ENCODE peak calls at places on chromosome 3, in nine cellular contexts. W is stimulated activated CD4-positive, alpha-beta T cell treated with anti-CD3 and anti-CD28 coated beads, Interleukin-1b, Interleukin-23, amount 100 ng/mL, for 48 hours; S is H54; U is GM12891; M is mucosa of gallbladder; G is anterior cingulate cortex; Q is CD4-positive, alpha-beta memory T cell; L is kidney tubule cell; N is GM03348. X is an unnamed sample.

GRCh38 chr3:107209302-107210060 is 167.8 kb upstream of the CCDC54 start:
- DNase-seq in W (no peak), S (no peak), U (no peak), M (no peak), G (no peak), Q (no peak), L (no peak), N (no peak), X (no peak)

GRCh38 chr3:143416229-143416628 is 296.7 kb downstream of the CHST2 start:
- DNase-seq in W (no peak), S (no peak), U (no peak), M (no peak), G (no peak), Q (no peak), L (no peak), N (no peak), X (no peak)

GRCh38 chr3:71759401-71759800 is 5.7 kb downstream of the GPR27 start:
- DNase-seq in W (no peak), S (no peak), U (no peak), M (no peak), G (no peak), Q (no peak), L (no peak), N (no peak), X (no peak)

GRCh38 chr3:150300376-150300775 is 107.7 kb upstream of the TSC22D2 start:
- DNase-seq in W (no peak), S (no peak), U (no peak), M (no peak), G (no peak), Q (no peak), L (peak), N (no peak), X (no peak)

GRCh38 chr3:157447026-157447694 is 10.5 kb downstream of the PTX3 start:
- DNase-seq in W (no peak), S (no peak), U (no peak), M (no peak), G (no peak), Q (no peak), L (peak), N (peak), X (no peak)

GRCh38 chr3:15443826-15444524 is 16.6 kb downstream of the EAF1 start:
- DNase-seq in W (no peak), S (no peak), U (no peak), M (no peak), G (no peak), Q (no peak), L (peak), N (no peak), X (no peak)

GRCh38 chr3:112115161-112115739 is 17.8 kb downstream of the GCSAM start:
- DNase-seq in W (peak), S (no peak), U (no peak), M (no peak), G (no peak), Q (no peak), L (no peak), N (no peak), X (peak)

GRCh38 chr3:114550155-114550554 is 256.3 kb downstream of the TIGIT start:
- DNase-seq in W (no peak), S (no peak), U (no peak), M (no peak), G (no peak), Q (no peak), L (no peak), N (no peak), X (no peak)

GRCh38 chr3:140910860-140911259 is 30.8 kb upstream of the SLC25A36 start:
- DNase-seq in W (no peak), S (peak), U (no peak), M (no peak), G (no peak), Q (no peak), L (no peak), N (no peak), X (no peak)

GRCh38 chr3:81484532-81484931 is 276.9 kb downstream of the GBE1 start:
- DNase-seq in W (no peak), S (no peak), U (no peak), M (no peak), G (no peak), Q (no peak), L (peak), N (no peak), X (no peak)

GRCh38 chr3:38140326-38141172 is 2.1 kb downstream of the MYD88 start:
- DNase-seq in W (no peak), S (no peak), U (no peak), M (no peak), G (no peak), Q (no peak), L (peak), N (no peak), X (no peak)

GRCh38 chr3:98136631-98137030 is 6.1 kb downstream of the OR5H1 start:
- DNase-seq in W (no peak), S (no peak), U (no peak), M (no peak), G (no peak), Q (no peak), L (no peak), N (no peak), X (no peak)

GRCh38 chr3:55066406-55067128 is 138.7 kb upstream of the LRTM1 start:
- DNase-seq in W (no peak), S (no peak), U (no peak), M (no peak), G (no peak), Q (no peak), L (no peak), N (no peak), X (no peak)

GRCh38 chr3:141945726-141946125 is 69.3 kb downstream of the ATP1B3 start:
- DNase-seq in W (no peak), S (no peak), U (no peak), M (no peak), G (no peak), Q (no peak), L (no peak), N (no peak), X (no peak)

GRCh38 chr3:197613187-197613586 is 57.4 kb upstream of the BDH1 start:
- DNase-seq in W (peak), S (no peak), U (no peak), M (no peak), G (no peak), Q (peak), L (no peak), N (no peak), X (no peak)

GRCh38 chr3:13466781-13467180 is 13.3 kb upstream of the HDAC11 start:
- DNase-seq in W (no peak), S (no peak), U (no peak), M (no peak), G (no peak), Q (no peak), L (no peak), N (no peak), X (no peak)

GRCh38 chr3:124053871-124054270 is 61.9 kb upstream of the ROPN1 start:
- DNase-seq in W (no peak), S (no peak), U (no peak), M (no peak), G (no peak), Q (no peak), L (peak), N (no peak), X (no peak)

GRCh38 chr3:40546811-40547210 is 22.1 kb downstream of the ZNF621 start:
- DNase-seq in W (no peak), S (peak), U (no peak), M (no peak), G (no peak), Q (no peak), L (peak), N (peak), X (no peak)

GRCh38 chr3:181487236-181487978 is 224.3 kb upstream of the SOX2 start:
- DNase-seq in W (no peak), S (no peak), U (no peak), M (no peak), G (no peak), Q (no peak), L (no peak), N (no peak), X (no peak)

GRCh38 chr3:15653326-15653725 is 51.8 kb downstream of the BTD start:
- DNase-seq in W (no peak), S (no peak), U (no peak), M (no peak), G (no peak), Q (no peak), L (no peak), N (no peak), X (no peak)

GRCh38 chr3:25433106-25433505 is 5.0 kb downstream of the RARB start:
- DNase-seq in W (no peak), S (no peak), U (no peak), M (no peak), G (no peak), Q (no peak), L (no peak), N (no peak), X (no peak)

GRCh38 chr3:127676921-127677351 is 4.2 kb downstream of the ABTB1 start:
- DNase-seq in W (no peak), S (no peak), U (no peak), M (no peak), G (no peak), Q (no peak), L (no peak), N (no peak), X (no peak)

GRCh38 chr3:53940651-53941050 is 49.0 kb upstream of the SELENOK start:
- DNase-seq in W (no peak), S (no peak), U (no peak), M (no peak), G (no peak), Q (no peak), L (no peak), N (no peak), X (no peak)

GRCh38 chr3:128170866-128171516 is 17.7 kb downstream of the EEFSEC start:
- DNase-seq in W (no peak), S (peak), U (no peak), M (peak), G (no peak), Q (no peak), L (peak), N (peak), X (no peak)

GRCh38 chr3:124407260-124407659 is 323.0 kb upstream of the UMPS start:
- DNase-seq in W (no peak), S (no peak), U (no peak), M (no peak), G (no peak), Q (no peak), L (no peak), N (no peak), X (no peak)

GRCh38 chr3:197522881-197523342 is 32.9 kb downstream of the BDH1 start:
- DNase-seq in W (no peak), S (no peak), U (no peak), M (no peak), G (no peak), Q (no peak), L (no peak), N (peak), X (no peak)

GRCh38 chr3:4741404-4742307 is 237.6 kb upstream of the BHLHE40 start:
- DNase-seq in W (no peak), S (peak), U (no peak), M (peak), G (no peak), Q (no peak), L (peak), N (peak), X (no peak)

GRCh38 chr3:125129512-125129962 is 73.7 kb upstream of the HEG1 start:
- DNase-seq in W (no peak), S (peak), U (no peak), M (no peak), G (no peak), Q (no peak), L (peak), N (peak), X (no peak)

X was measured in GM10248.